ENCODE peak calls at places on chromosomes 5 and 9, in four cellular contexts. G is fibroblast of pulmonary artery, I is cardiac fibroblast, P is fibroblast of lung. W is an unnamed sample.

GRCh38 chr9:79651251-79651795 is 79.6 kb downstream of the TLE4 start:
- DNase-seq in G (no peak), I (no peak), P (peak), W (no peak)

GRCh38 chr5:142319105-142319504 is 5.7 kb downstream of the SPRY4 start:
- DNase-seq in I (peak), G (no peak), P (peak), W (no peak)

GRCh38 chr9:73026375-73026774 is 73.5 kb upstream of the ALDH1A1 start:
- DNase-seq in P (no peak), G (no peak), I (no peak), W (no peak)

GRCh38 chr5:123014689-123015088 is 21.8 kb downstream of the PPIC start:
- DNase-seq in G (no peak), I (no peak), P (no peak), W (no peak)

GRCh38 chr9:111937781-111938426 is 41.3 kb downstream of the UGCG start:
- DNase-seq in G (peak), I (peak), P (peak), W (no peak)

GRCh38 chr5:75622564-75622963 is 11.3 kb downstream of the ANKDD1B start:
- DNase-seq in I (peak), P (peak), G (no peak), W (no peak)

GRCh38 chr5:68122929-68123328 is 92.6 kb upstream of the PIK3R1 start:
- DNase-seq in G (no peak), P (no peak), I (no peak), W (no peak)

GRCh38 chr5:175335691-175336090 is 108.3 kb downstream of the DRD1 start:
- DNase-seq in I (no peak), P (peak), G (no peak), W (no peak)

GRCh38 chr5:122313941-122314340 is 1.9 kb downstream of the SNCAIP start:
- DNase-seq in G (no peak), I (peak), P (no peak), W (no peak)

GRCh38 chr9:27726244-27727141 is 153.2 kb upstream of the C9orf72 start:
- DNase-seq in G (peak), I (peak), P (peak), W (peak)

GRCh38 chr5:891837-892389 is 688 bp downstream of the BRD9 start:
- DNase-seq in I (peak), P (peak), G (peak), W (no peak)

GRCh38 chr9:14752271-14752670 is 29.7 kb upstream of the CER1 start:
- DNase-seq in P (no peak), I (no peak), G (peak), W (no peak)

GRCh38 chr9:638152-638551 is 203.3 kb upstream of the DMRT1 start:
- DNase-seq in P (no peak), I (no peak), G (no peak), W (no peak)

GRCh38 chr9:17776735-17777134 is 197.9 kb downstream of the SH3GL2 start:
- DNase-seq in G (no peak), I (no peak), P (no peak), W (no peak)

GRCh38 chr5:66621146-66621545 is 25.0 kb downstream of the MAST4 start:
- DNase-seq in G (peak), I (peak), P (peak), W (no peak)

GRCh38 chr9:16555802-16556201 is 314.7 kb downstream of the BNC2 start:
- DNase-seq in I (no peak), P (no peak), G (no peak), W (no peak)

GRCh38 chr9:112487008-112487798 is 576 bp downstream of the KIAA1958 start:
- DNase-seq in P (peak), I (peak), G (peak), W (no peak)

GRCh38 chr9:33273266-33273971 is 8.6 kb downstream of the CHMP5 start:
- DNase-seq in P (peak), G (no peak), I (no peak), W (no peak)

GRCh38 chr9:19133549-19134345 is 6.5 kb upstream of the PLIN2 start:
- DNase-seq in G (no peak), I (no peak), P (no peak), W (no peak)

GRCh38 chr5:1064383-1065142 is 47.3 kb downstream of the SLC12A7 start:
- DNase-seq in I (no peak), P (no peak), G (no peak), W (no peak)

GRCh38 chr5:32138839-32139493 is 35.2 kb downstream of the GOLPH3 start:
- DNase-seq in I (peak), P (peak), G (no peak), W (no peak)

GRCh38 chr9:137272241-137273094 is 5.1 kb upstream of the TOR4A start:
- DNase-seq in G (no peak), I (no peak), P (no peak), W (no peak)

GRCh38 chr9:5511476-5511875 is 1.1 kb downstream of the PDCD1LG2 start:
- DNase-seq in I (peak), G (no peak), P (peak), W (no peak)

GRCh38 chr5:178854284-178854683 is 5.5 kb upstream of the ZNF354B start:
- DNase-seq in P (no peak), G (no peak), I (no peak), W (no peak)

GRCh38 chr5:173745123-173745522 is 128.7 kb upstream of the BOD1 start:
- DNase-seq in P (no peak), G (no peak), I (no peak), W (no peak)

GRCh38 chr5:139014726-139015125 is 139.6 kb upstream of the LRRTM2 start:
- DNase-seq in I (peak), G (peak), P (peak), W (peak)

GRCh38 chr5:37703841-37704241 is 136.0 kb downstream of the GDNF start:
- DNase-seq in G (no peak), P (peak), I (peak), W (no peak)

GRCh38 chr9:15433661-15434060 is 11.0 kb downstream of the SNAPC3 start:
- DNase-seq in P (no peak), G (no peak), I (no peak), W (no peak)

GRCh38 chr5:155260798-155261197 is 247.2 kb downstream of the KIF4B start:
- DNase-seq in G (no peak), P (no peak), I (no peak), W (no peak)

GRCh38 chr9:93590609-93591234 is 14.3 kb downstream of the PHF2 start:
- DNase-seq in P (no peak), G (no peak), I (no peak), W (no peak)

GRCh38 chr9:14535161-14535930 is 157.9 kb downstream of the ZDHHC21 start:
- DNase-seq in G (no peak), P (no peak), I (no peak), W (no peak)

GRCh38 chr5:179805529-179806249 is 977 bp downstream of the MGAT4B start:
- DNase-seq in G (no peak), I (peak), P (peak), W (no peak)

GRCh38 chr5:98433022-98433421 is 340.4 kb upstream of the RGMB start:
- DNase-seq in G (no peak), P (no peak), I (no peak), W (no peak)

GRCh38 chr9:86281577-86282076 is 711 bp downstream of the ISCA1 start:
- DNase-seq in P (peak), G (no peak), I (no peak), W (no peak)

GRCh38 chr5:123876265-123876790 is 364.4 kb downstream of the CSNK1G3 start:
- DNase-seq in I (no peak), P (peak), G (no peak), W (no peak)

GRCh38 chr9:138049779-138050471 is 172.3 kb downstream of the CACNA1B start:
- DNase-seq in I (no peak), P (no peak), G (no peak), W (no peak)

GRCh38 chr9:15308511-15308910 is 1.5 kb upstream of the TTC39B start:
- DNase-seq in P (peak), I (peak), G (peak), W (no peak)

GRCh38 chr5:150256416-150257064 is 33.0 kb downstream of the CAMK2A start:
- DNase-seq in I (no peak), G (no peak), P (no peak), W (no peak)

GRCh38 chr5:135568241-135568640 is 10.6 kb downstream of the CXCL14 start:
- DNase-seq in P (no peak), I (no peak), G (no peak), W (no peak)

GRCh38 chr5:135570453-135570764 is 8.4 kb downstream of the CXCL14 start:
- DNase-seq in P (no peak), I (no peak), G (no peak), W (no peak)

GRCh38 chr5:135568923-135569360 is 9.8 kb downstream of the CXCL14 start:
- DNase-seq in I (no peak), G (no peak), P (no peak), W (no peak)

GRCh38 chr5:135571210-135571609 is 7.6 kb downstream of the CXCL14 start:
- DNase-seq in I (no peak), P (no peak), G (no peak), W (no peak)

GRCh38 chr5:135569755-135570452 is 8.9 kb downstream of the CXCL14 start:
- DNase-seq in G (peak), I (peak), P (peak), W (no peak)
- TF ChIP-seq CTCF in G (peak), I (peak), P (peak), W (peak)

DNA sequence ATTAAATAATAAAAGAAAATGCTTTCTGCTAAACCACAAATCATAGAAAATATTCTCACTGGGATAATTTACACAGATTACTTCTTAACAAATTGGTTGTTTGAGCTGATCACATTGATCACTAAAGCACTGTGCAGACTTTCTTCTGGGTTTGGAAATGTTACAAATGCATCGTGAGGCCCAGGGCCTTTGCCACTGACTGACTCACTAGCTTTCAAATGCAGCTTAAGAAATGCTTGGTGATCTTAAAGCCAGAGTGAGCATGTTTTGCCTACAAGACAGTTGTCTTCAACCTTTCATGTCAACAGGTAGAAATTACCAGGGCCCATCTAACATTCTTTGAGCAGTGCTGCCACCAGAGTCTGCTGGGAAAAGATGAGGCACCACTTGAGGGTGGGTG is 252.3 kb upstream of the ADRA1B start:
- DNase-seq in P (no peak), G (no peak), I (peak), W (no peak)
- H3K4me3 ChIP-seq in P (no peak), G (no peak), I (no peak), W (no peak)

GRCh38 chr9:35274988-35275387 is 113.2 kb downstream of the UNC13B start:
- DNase-seq in G (no peak), I (no peak), P (no peak), W (no peak)
- TF ChIP-seq CTCF in G (no peak), I (no peak), P (no peak), W (no peak)

DNA sequence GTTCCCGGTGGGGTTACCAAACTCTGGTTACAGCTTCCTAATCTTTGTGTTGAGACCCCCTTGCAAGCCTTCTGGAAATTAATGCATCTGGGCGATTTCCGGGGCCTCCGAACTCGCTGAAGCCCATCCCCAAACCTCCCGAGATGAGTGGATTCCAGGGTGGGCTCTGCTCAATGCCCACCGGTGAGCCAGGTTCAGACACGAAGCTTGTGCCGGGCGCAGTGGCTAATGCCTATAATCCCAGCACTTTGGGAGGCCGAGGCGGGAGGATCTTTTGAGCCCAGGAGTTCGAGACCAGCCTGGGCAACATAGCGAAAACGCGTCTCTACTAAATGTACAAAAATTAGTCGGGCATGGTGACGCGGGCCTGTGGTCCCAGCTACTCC is 371 bp upstream of the HACD4 start:
- DNase-seq in P (no peak), I (no peak), G (no peak), W (no peak)
- H3K4me3 ChIP-seq in P (peak), I (peak), G (peak), W (peak)

DNA sequence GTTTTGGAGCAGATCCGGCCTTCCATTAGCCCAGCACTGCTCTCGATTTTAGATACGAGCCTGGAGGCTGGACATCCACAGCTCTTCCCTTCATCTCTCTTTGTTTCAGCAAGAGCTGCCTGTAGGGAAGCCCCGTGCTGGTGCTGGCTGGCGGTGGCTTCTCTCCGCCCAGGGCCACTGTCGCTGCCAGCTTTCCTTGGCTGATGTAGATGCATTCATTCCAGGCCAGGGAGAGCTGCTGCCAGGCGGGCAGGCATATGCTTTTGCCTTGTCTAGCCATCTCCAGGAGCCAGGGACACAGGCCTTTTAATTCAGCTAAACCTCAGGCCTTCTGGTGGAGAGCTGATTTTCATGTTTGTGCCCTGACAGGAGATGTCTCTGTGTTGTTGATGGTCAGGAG is 409.3 kb upstream of the CLINT1 start:
- DNase-seq in P (no peak), G (no peak), I (no peak), W (no peak)
- TF ChIP-seq CTCF in P (no peak), G (no peak), I (no peak), W (no peak)

GRCh38 chr5:90898330-90899013 is 339.9 kb downstream of the ADGRV1 start:
- DNase-seq in I (peak), P (peak), G (peak), W (no peak)
- H3K4me3 ChIP-seq in I (no peak), P (no peak), G (no peak), W (no peak)

GRCh38 chr9:132857601-132858342 is 20.3 kb downstream of the AK8 start:
- DNase-seq in G (peak), P (peak), I (peak), W (no peak)
- TF ChIP-seq CTCF in G (peak), P (peak), I (peak), W (no peak)

DNA sequence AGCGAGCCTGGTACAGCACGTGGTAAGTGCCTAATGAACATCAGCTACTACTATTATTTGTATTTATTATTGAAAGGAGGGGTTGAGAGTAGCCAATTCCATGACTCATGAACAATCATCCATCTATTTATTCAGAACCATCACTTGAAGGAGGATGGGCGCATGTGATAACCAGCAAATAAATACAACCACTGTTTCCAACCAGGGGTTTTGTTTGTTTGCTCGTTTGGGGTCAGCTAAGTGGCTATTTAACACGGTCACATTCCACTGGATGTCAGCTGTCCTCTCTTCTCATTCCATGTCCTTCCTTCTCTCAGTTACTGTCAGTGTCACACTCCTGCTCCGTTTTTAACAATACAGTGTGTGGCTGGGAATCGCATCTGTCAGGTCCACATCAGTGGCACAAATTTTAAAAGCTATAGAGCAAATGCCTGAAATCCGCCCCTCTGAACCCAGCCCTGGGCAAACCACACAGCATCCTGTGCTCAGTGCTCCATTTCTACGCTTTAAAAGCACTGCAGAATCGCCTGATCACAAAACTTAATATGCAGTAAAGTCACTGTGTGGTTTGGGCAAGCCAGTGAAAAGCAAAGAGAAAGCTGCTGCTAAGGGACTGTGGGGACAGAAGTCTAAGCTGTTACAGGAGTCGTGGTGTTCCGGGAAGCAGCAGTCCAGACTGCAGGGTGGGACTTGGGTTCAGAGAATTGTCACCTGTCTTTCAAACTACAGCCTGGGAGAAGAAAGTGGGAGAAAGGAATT is 8.5 kb downstream of the RAPGEF1 start:
- DNase-seq in G (no peak), P (peak), I (no peak), W (no peak)
- H3K4me3 ChIP-seq in G (no peak), P (no peak), I (no peak), W (no peak)

DNA sequence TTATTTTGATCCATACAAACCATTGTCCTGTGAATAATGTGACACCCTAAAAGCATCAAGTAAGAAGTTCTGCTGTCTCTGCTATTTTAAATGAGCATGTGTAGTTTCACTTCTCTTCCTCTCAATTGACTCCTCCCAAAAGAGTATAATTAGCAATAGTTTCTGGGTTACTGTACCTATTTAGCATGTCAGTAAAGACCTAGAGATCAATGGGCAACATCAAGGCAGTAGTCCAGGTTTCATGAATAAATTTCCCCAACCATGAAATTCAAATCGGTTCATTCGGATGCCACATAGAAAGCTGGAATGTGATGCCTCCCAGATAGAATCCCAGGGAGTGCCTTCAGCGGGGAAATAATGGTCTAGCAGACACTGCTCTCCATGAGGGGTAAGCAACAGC is 1106.8 kb upstream of the SEMA6A start:
- DNase-seq in I (no peak), G (no peak), P (peak), W (no peak)
- TF ChIP-seq CTCF in I (no peak), G (no peak), P (no peak), W (no peak)

DNA sequence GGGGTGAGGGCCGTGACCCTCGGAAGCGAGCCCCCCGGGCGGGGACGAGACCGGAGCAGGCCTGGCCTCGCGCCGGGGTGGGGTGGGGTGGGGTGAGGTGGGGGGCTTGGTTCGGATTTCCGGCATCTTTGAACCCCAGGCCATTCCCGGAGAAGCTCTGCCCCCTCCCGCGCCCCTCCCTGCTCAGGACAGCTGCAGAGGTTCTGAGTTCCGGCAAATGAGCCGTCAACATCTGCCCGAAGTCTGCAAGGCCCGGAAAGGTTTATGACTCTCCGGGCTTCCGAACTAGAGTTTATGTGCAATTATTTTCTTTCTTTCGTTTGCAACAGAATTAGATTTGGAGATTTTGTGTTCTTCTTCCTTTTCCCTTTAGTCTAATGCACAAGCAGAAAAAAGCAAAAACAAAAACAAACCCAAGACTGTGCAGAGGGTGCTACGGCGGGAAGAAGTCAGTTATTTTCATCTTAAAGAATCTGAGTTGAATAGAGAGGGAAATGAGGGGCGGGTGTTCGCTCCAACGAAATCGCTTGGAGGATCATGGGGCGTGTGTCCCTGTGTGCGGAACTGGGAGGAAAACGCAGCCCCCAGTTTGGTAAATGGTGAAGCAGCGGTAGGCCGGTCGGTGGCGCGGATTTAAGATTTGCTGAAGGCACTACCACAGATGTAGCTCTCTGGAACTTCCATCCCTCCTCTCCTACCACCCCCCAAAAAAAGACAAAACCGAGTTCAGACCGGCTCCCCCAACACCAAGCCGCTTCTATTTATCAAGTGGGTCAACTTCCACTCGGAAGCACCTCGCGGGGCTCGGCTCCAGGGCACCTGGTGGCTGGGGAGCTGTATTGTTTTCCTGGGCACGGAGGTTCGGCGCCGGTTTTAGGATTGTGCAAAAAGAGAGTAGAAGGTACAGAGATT is 4.8 kb downstream of the LHX2 start:
- DNase-seq in I (no peak), G (no peak), P (no peak), W (no peak)
- H3K4me3 ChIP-seq in I (no peak), G (no peak), P (no peak), W (no peak)

W was measured in HFF-Myc.